ENCODE peak calls at places on chromosomes 13 and 19, in four cellular contexts. F is pulmonary artery endothelial cell, S is keratinocyte, E is left ventricle myocardium inferior. A is an unnamed sample.

GRCh38 chr13:98722958-98723357 is 29.5 kb downstream of the SLC15A1 start:
- DNase-seq in F (no peak), S (no peak), E (no peak), A (no peak)

GRCh38 chr19:37114001-37114400 is 35.8 kb downstream of the ZNF420 start:
- DNase-seq in F (no peak), S (no peak), E (no peak), A (no peak)

GRCh38 chr13:48110132-48110868 is 15.4 kb upstream of the MED4 start:
- DNase-seq in F (peak), S (no peak), E (no peak), A (no peak)

GRCh38 chr19:6532244-6532999 is 1.6 kb downstream of the TNFSF9 start:
- DNase-seq in F (no peak), S (no peak), E (no peak), A (no peak)

GRCh38 chr13:50805805-50806204 is 37.7 kb downstream of the DLEU7 start:
- DNase-seq in F (no peak), S (no peak), E (no peak), A (no peak)

GRCh38 chr19:50531171-50531612 is 17.5 kb upstream of the ASPDH start:
- DNase-seq in F (no peak), S (no peak), E (no peak), A (no peak)

GRCh38 chr19:33802001-33802400 is 5.3 kb downstream of the KCTD15 start:
- DNase-seq in F (no peak), S (no peak), E (no peak), A (no peak)

GRCh38 chr13:85386424-85386823 is 412.8 kb downstream of the SLITRK6 start:
- DNase-seq in F (no peak), S (no peak), E (no peak), A (no peak)

GRCh38 chr19:29610213-29610573 is 4.1 kb downstream of the POP4 start:
- DNase-seq in F (no peak), S (no peak), E (no peak), A (no peak)

GRCh38 chr13:72097568-72097967 is 230.6 kb upstream of the DACH1 start:
- DNase-seq in F (no peak), S (no peak), E (no peak), A (no peak)

GRCh38 chr13:50531917-50532899 is 311.3 kb downstream of the DLEU7 start:
- DNase-seq in F (no peak), S (no peak), E (no peak), A (no peak)

GRCh38 chr13:113635709-113636108 is 22.3 kb downstream of the ATP4B start:
- DNase-seq in F (no peak), S (no peak), E (peak), A (no peak)

GRCh38 chr13:112161441-112162301 is 94.7 kb downstream of the SOX1 start:
- DNase-seq in F (no peak), S (no peak), E (no peak), A (peak)

GRCh38 chr13:25170554-25171107 is 1.5 kb downstream of the AMER2 start:
- DNase-seq in F (no peak), S (no peak), E (no peak), A (peak)

GRCh38 chr19:40467007-40467565 is 285 bp downstream of the SPTBN4 start:
- DNase-seq in F (no peak), S (no peak), E (no peak), A (peak)

GRCh38 chr19:6501740-6502648 is at the start of gene TUBB4A:
- DNase-seq in F (no peak), S (no peak), E (peak), A (peak)

GRCh38 chr19:7865262-7865911 is 8.8 kb downstream of the PRR36 start:
- DNase-seq in F (no peak), S (no peak), E (no peak), A (no peak)

GRCh38 chr13:111359237-111359915 is 38.9 kb downstream of the TEX29 start:
- DNase-seq in F (no peak), S (no peak), E (no peak), A (peak)

A was measured in iPS-NIHi11.